ENCODE peak calls at places on chromosomes 16 and 17, in ten cellular contexts. I is endothelial cell, J is T-helper 1 cell, O is lung, Y is astrocyte, T is pons, H is NCI-H460, Z is NCI-H2029 treated with DMSO at 0.1 percent for 48 hours, V is substantia nigra, Q is left lung. P is an unnamed sample.

GRCh38 chr16:21656795-21657768 is 4.7 kb upstream of the IGSF6 start:
- DNase-seq in H (peak), T (peak), Z (peak), Y (peak), O (no peak), I (peak), Q (no peak), V (no peak), J (peak), P (no peak)

GRCh38 chr17:40562841-40563370 is 2.4 kb downstream of the CCR7 start:
- DNase-seq in J (no peak), Y (no peak), V (no peak), H (no peak), Z (no peak), Q (no peak), I (no peak), O (no peak), T (no peak), P (no peak)

GRCh38 chr17:65531508-65532431 is 29.7 kb downstream of the AXIN2 start:
- DNase-seq in J (no peak), Q (peak), H (no peak), T (peak), I (no peak), Y (peak), V (no peak), Z (peak), O (peak), P (no peak)

GRCh38 chr16:85387171-85387507 is 226.0 kb upstream of the GSE1 start:
- DNase-seq in O (no peak), I (no peak), Q (peak), Z (no peak), V (no peak), J (no peak), H (no peak), Y (no peak), T (no peak), P (peak)

GRCh38 chr17:32157225-32157624 is 14.9 kb downstream of the RHOT1 start:
- DNase-seq in V (no peak), O (no peak), I (no peak), T (no peak), H (no peak), Z (no peak), Q (no peak), J (no peak), Y (peak), P (no peak)

GRCh38 chr17:81329927-81330883 is 35.1 kb upstream of the SLC38A10 start:
- DNase-seq in Q (no peak), Z (no peak), I (no peak), H (no peak), J (no peak), O (no peak), V (no peak), T (no peak), Y (no peak), P (no peak)

GRCh38 chr17:35568561-35568960 is 7.9 kb upstream of the SLFN14 start:
- DNase-seq in I (no peak), Y (peak), H (no peak), V (no peak), Q (no peak), O (no peak), T (no peak), J (peak), Z (no peak), P (no peak)

GRCh38 chr17:43530303-43531081 is 15.6 kb downstream of the ETV4 start:
- DNase-seq in J (no peak), Y (peak), T (no peak), Q (peak), V (no peak), O (peak), I (peak), H (peak), Z (peak), P (no peak)

GRCh38 chr17:56908061-56908542 is 5.7 kb downstream of the TRIM25 start:
- DNase-seq in Z (no peak), O (peak), T (peak), Y (no peak), I (no peak), Q (peak), V (no peak), J (peak), H (no peak), P (no peak)

GRCh38 chr16:81275064-81275532 is 36.6 kb downstream of the BCO1 start:
- DNase-seq in Z (no peak), O (no peak), T (no peak), I (no peak), Q (no peak), V (no peak), Y (no peak), J (no peak), H (no peak), P (no peak)

GRCh38 chr16:61926766-61927165 is 109.5 kb downstream of the CDH8 start:
- DNase-seq in Q (no peak), T (no peak), H (no peak), O (no peak), J (no peak), Y (peak), Z (no peak), V (no peak), I (no peak), P (no peak)

P was measured in T-helper 17 cell.